ENCODE peak calls at places on chromosomes 6 and 20, in seven cellular contexts. J is stomach, G is A549, K is HCT116, B is uterus, T is Peyer's patch, U is right lobe of liver. W is an unnamed sample.

GRCh38 chr20:5996765-5997164 is 46.3 kb downstream of the MCM8 start:
- DNase-seq in J (no peak), G (no peak), K (no peak), B (no peak), T (no peak), U (no peak), W (no peak)

GRCh38 chr6:11295969-11296368 is 63.5 kb upstream of the NEDD9 start:
- DNase-seq in J (no peak), G (no peak), K (no peak), B (no peak), T (no peak), U (no peak), W (no peak)

GRCh38 chr20:25272223-25273000 is 24.5 kb downstream of the PYGB start:
- DNase-seq in J (peak), G (no peak), K (no peak), B (no peak), T (peak), U (no peak), W (no peak)

GRCh38 chr6:19719691-19720127 is 117.5 kb upstream of the ID4 start:
- DNase-seq in J (no peak), G (no peak), K (no peak), B (no peak), T (no peak), U (no peak), W (no peak)

GRCh38 chr6:113065606-113066005 is 718.5 kb downstream of the RFPL4B start:
- DNase-seq in J (no peak), G (no peak), K (no peak), B (no peak), T (no peak), U (no peak), W (no peak)

GRCh38 chr6:166487148-166487547 is 99.3 kb downstream of the RAMACL start:
- DNase-seq in J (no peak), G (no peak), K (no peak), B (no peak), T (peak), U (no peak), W (no peak)

GRCh38 chr6:71124340-71124739 is 164.3 kb upstream of the OGFRL1 start:
- DNase-seq in J (no peak), G (no peak), K (no peak), B (no peak), T (no peak), U (no peak), W (no peak)

GRCh38 chr20:953742-954141 is 37.6 kb upstream of the ANGPT4 start:
- DNase-seq in J (no peak), G (peak), K (peak), B (no peak), T (no peak), U (no peak), W (no peak)

GRCh38 chr20:24491043-24491756 is 21.8 kb downstream of the SYNDIG1 start:
- DNase-seq in J (no peak), G (no peak), K (no peak), B (no peak), T (no peak), U (no peak), W (no peak)

GRCh38 chr6:52087498-52087999 is at the start of gene PKHD1:
- DNase-seq in J (peak), G (peak), K (peak), B (no peak), T (no peak), U (no peak), W (no peak)
- TF ChIP-seq POLR2A in J (no peak), G (no peak), K (no peak), B (no peak), T (no peak), U (peak), W (no peak)

DNA sequence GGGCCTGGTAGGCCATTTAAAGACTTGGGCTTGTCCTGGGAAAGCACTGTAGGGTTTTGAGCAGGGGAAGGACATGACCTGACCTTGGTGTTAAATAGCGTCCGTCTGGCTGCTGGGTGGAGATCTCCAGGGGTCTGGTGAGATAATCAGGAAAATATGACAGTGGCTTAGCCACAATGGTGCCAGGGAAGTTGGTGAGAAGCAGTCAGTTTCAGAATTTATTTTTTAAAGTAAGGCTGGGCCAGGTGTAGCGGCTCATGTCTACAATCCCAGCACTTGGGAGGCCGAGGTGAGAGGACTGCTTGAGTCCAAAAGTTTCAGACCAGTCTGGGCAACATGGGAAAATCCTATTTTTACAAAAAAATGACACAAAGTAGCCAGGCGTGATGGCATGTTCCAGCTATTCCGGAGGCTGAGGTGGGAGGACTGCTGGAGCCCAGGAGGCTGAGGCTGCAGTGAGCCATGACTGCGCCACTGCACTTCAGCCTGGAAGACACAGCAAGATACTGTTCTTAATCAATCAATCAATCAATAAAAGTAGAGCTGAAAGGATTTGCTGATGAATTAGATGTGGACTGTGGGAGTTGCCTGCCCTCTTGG is 41.4 kb downstream of the BCL2L1 start:
- DNase-seq in J (no peak), G (no peak), K (no peak), B (no peak), T (no peak), U (no peak), W (no peak)
- TF ChIP-seq POLR2A in J (no peak), G (no peak), K (no peak), B (no peak), T (no peak), U (no peak), W (no peak)

GRCh38 chr20:33443512-33444239 is at the start of gene SNTA1:
- DNase-seq in J (peak), G (peak), K (no peak), B (peak), T (peak), U (peak), W (peak)
- TF ChIP-seq POLR2A in J (no peak), G (peak), K (no peak), B (no peak), T (peak), U (peak), W (peak)

GRCh38 chr6:158853072-158853871 is 34.1 kb upstream of the EZR start:
- DNase-seq in J (peak), G (peak), K (peak), B (peak), T (peak), U (no peak), W (peak)
- TF ChIP-seq POLR2A in J (peak), G (no peak), K (no peak), B (no peak), T (peak), U (no peak), W (peak)

GRCh38 chr20:2165871-2166270 is 64.2 kb downstream of the STK35 start:
- DNase-seq in J (peak), G (no peak), K (no peak), B (no peak), T (no peak), U (no peak), W (no peak)
- TF ChIP-seq POLR2A in J (no peak), G (no peak), K (no peak), B (no peak), T (no peak), U (no peak), W (no peak)

DNA sequence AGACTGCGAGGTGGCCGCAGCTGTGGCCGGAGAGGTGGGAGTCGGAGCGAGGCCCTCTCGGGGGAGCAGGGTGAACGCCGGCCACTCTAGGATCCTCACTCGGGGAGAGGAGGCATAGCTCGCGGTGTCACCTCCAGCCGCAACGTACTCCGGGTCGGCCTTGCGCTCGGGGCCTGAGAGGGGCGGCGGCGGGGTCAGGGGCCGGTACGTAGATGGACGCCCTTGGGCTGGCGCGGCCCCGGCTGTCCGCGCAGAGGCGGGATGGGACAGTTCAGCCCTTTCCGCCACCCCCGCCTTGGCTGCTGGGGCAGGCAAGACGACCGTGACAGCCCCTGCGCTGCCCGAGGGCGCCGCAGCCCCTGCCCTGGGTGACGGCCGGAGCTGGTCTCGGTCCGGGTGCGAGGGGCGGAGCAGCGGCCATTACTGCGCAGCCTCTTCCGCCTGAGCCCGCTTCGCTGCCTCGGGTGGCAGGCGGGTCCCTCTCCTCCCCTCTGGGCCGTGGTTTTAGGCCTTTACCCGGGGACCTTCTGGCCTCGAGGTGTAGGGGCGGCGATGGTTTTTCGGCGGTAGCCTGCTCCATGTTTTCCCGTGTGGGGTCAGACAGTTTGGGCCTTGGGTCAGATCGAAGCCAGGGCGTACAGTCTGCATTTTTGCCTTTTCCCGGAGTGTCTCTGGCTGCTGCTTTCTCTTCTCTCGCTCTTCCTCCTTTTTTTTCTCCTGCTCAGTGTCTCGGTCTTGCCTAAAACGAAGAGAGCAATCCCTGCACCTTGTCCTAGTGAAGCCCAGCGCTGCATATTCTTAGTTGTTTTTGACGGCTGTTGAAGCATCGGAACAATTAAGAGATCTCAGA is 453 bp downstream of the RNF146 start:
- DNase-seq in J (peak), G (peak), K (peak), B (peak), T (no peak), U (no peak), W (peak)
- TF ChIP-seq POLR2A in J (peak), G (peak), K (no peak), B (peak), T (peak), U (peak), W (peak)

W was measured in H54.